ENCODE peak calls at places on chromosome 11, in seven cellular contexts. One of them, this sample, is unnamed.

GRCh38 chr11:28086569-28086968 is 21.4 kb downstream of the KIF18A start:
- DNase-seq in H1: no peak
- DNase-seq in A549: no peak
- DNase-seq in HepG2: no peak
- DNase-seq in HCT116: no peak
- DNase-seq in K562: no peak
- DNase-seq in GM12878: no peak
- DNase-seq in this sample: peak; percentile 92

GRCh38 chr11:107706531-107706930 is 5.3 kb downstream of the SLN start:
- DNase-seq in H1: no peak
- DNase-seq in A549: no peak
- DNase-seq in HepG2: no peak
- DNase-seq in HCT116: no peak
- DNase-seq in K562: no peak
- DNase-seq in GM12878: no peak
- DNase-seq in this sample: no peak

GRCh38 chr11:130180491-130180890 is 20.9 kb downstream of the ST14 start:
- DNase-seq in H1: no peak
- DNase-seq in A549: no peak
- DNase-seq in HepG2: no peak
- DNase-seq in HCT116: no peak
- DNase-seq in K562: no peak
- DNase-seq in GM12878: no peak
- DNase-seq in this sample: peak; percentile 39

GRCh38 chr11:7573558-7574296 is 59.9 kb downstream of the PPFIBP2 start:
- DNase-seq in H1: no peak
- DNase-seq in A549: peak; percentile 47
- DNase-seq in HepG2: peak; percentile 92
- DNase-seq in HCT116: no peak
- DNase-seq in K562: peak; percentile 36
- DNase-seq in GM12878: no peak
- DNase-seq in this sample: no peak

GRCh38 chr11:96817488-96817887 is 427.7 kb downstream of the JRKL start:
- DNase-seq in H1: no peak
- DNase-seq in A549: no peak
- DNase-seq in HepG2: no peak
- DNase-seq in HCT116: no peak
- DNase-seq in K562: peak; percentile 9
- DNase-seq in GM12878: no peak
- DNase-seq in this sample: no peak

GRCh38 chr11:29447821-29448220 is 569.0 kb downstream of the KCNA4 start:
- DNase-seq in H1: no peak
- DNase-seq in A549: no peak
- DNase-seq in HepG2: no peak
- DNase-seq in HCT116: no peak
- DNase-seq in K562: no peak
- DNase-seq in GM12878: no peak
- DNase-seq in this sample: no peak

GRCh38 chr11:78525720-78526119 is 48.9 kb downstream of the NARS2 start:
- DNase-seq in H1: no peak
- DNase-seq in A549: no peak
- DNase-seq in HepG2: no peak
- DNase-seq in HCT116: no peak
- DNase-seq in K562: no peak
- DNase-seq in GM12878: no peak
- DNase-seq in this sample: no peak

GRCh38 chr11:64685536-64685935 is 37.5 kb downstream of the NRXN2 start:
- DNase-seq in H1: no peak
- DNase-seq in A549: no peak
- DNase-seq in HepG2: no peak
- DNase-seq in HCT116: no peak
- DNase-seq in K562: no peak
- DNase-seq in GM12878: no peak
- DNase-seq in this sample: no peak

GRCh38 chr11:75593337-75593915 is 31.4 kb downstream of the SERPINH1 start:
- DNase-seq in H1: no peak
- DNase-seq in A549: no peak
- DNase-seq in HepG2: peak; percentile 8
- DNase-seq in HCT116: no peak
- DNase-seq in K562: no peak
- DNase-seq in GM12878: no peak
- DNase-seq in this sample: no peak

GRCh38 chr11:86818466-86819282 is 18.3 kb downstream of the PRSS23 start:
- DNase-seq in H1: no peak
- DNase-seq in A549: peak; percentile 82
- DNase-seq in HepG2: peak; percentile 42
- DNase-seq in HCT116: peak; percentile 52
- DNase-seq in K562: peak; percentile 60
- DNase-seq in GM12878: peak; percentile 7
- DNase-seq in this sample: peak; percentile 81

GRCh38 chr11:59175104-59175503 is 3.2 kb downstream of the DTX4 start:
- DNase-seq in H1: no peak
- DNase-seq in A549: no peak
- DNase-seq in HepG2: no peak
- DNase-seq in HCT116: no peak
- DNase-seq in K562: no peak
- DNase-seq in GM12878: no peak
- DNase-seq in this sample: no peak

GRCh38 chr11:35404397-35404775 is 15.0 kb downstream of the SLC1A2 start:
- DNase-seq in H1: no peak
- DNase-seq in A549: peak; percentile 54
- DNase-seq in HepG2: peak; percentile 18
- DNase-seq in HCT116: no peak
- DNase-seq in K562: peak; percentile 56
- DNase-seq in GM12878: no peak
- DNase-seq in this sample: peak; percentile 38

GRCh38 chr11:23991140-23991539 is 505.7 kb upstream of the LUZP2 start:
- DNase-seq in H1: no peak
- DNase-seq in A549: no peak
- DNase-seq in HepG2: no peak
- DNase-seq in HCT116: no peak
- DNase-seq in K562: no peak
- DNase-seq in GM12878: no peak
- DNase-seq in this sample: peak; percentile 90

GRCh38 chr11:117898059-117898458 is 21.6 kb upstream of the FXYD6 start:
- DNase-seq in H1: no peak
- DNase-seq in A549: no peak
- DNase-seq in HepG2: no peak
- DNase-seq in HCT116: no peak
- DNase-seq in K562: no peak
- DNase-seq in GM12878: no peak
- DNase-seq in this sample: no peak

GRCh38 chr11:67265633-67266423 is 445 bp upstream of the GRK2 start:
- DNase-seq in H1: no peak
- DNase-seq in A549: peak; percentile 55
- DNase-seq in HepG2: peak; percentile 44
- DNase-seq in HCT116: no peak
- DNase-seq in K562: no peak
- DNase-seq in GM12878: no peak
- DNase-seq in this sample: peak; percentile 33

GRCh38 chr11:72781313-72782080 is 12.3 kb downstream of the STARD10 start:
- DNase-seq in H1: no peak
- DNase-seq in A549: no peak
- DNase-seq in HepG2: no peak
- DNase-seq in HCT116: no peak
- DNase-seq in K562: peak; percentile 86
- DNase-seq in GM12878: no peak
- DNase-seq in this sample: no peak

GRCh38 chr11:72783144-72783910 is 10.5 kb downstream of the STARD10 start:
- DNase-seq in H1: no peak
- DNase-seq in A549: no peak
- DNase-seq in HepG2: no peak
- DNase-seq in HCT116: no peak
- DNase-seq in K562: no peak
- DNase-seq in GM12878: no peak
- DNase-seq in this sample: no peak

GRCh38 chr11:72781063-72781312 is 12.9 kb downstream of the STARD10 start:
- DNase-seq in H1: no peak
- DNase-seq in A549: no peak
- DNase-seq in HepG2: no peak
- DNase-seq in HCT116: no peak
- DNase-seq in K562: no peak
- DNase-seq in GM12878: no peak
- DNase-seq in this sample: no peak

GRCh38 chr11:72780291-72781062 is 13.4 kb downstream of the STARD10 start:
- DNase-seq in H1: no peak
- DNase-seq in A549: no peak
- DNase-seq in HepG2: no peak
- DNase-seq in HCT116: no peak
- DNase-seq in K562: no peak
- DNase-seq in GM12878: no peak
- DNase-seq in this sample: no peak

GRCh38 chr11:72782081-72782920 is 11.5 kb downstream of the STARD10 start:
- DNase-seq in H1: no peak
- DNase-seq in A549: no peak
- DNase-seq in HepG2: peak; percentile 79
- DNase-seq in HCT116: no peak
- DNase-seq in K562: no peak
- DNase-seq in GM12878: no peak
- DNase-seq in this sample: no peak
- TF ChIP-seq CEBPB in H1: no peak
- TF ChIP-seq CEBPB in A549: no peak
- TF ChIP-seq CEBPB in HepG2: no peak
- TF ChIP-seq CEBPB in HCT116: no peak
- TF ChIP-seq CEBPB in K562: no peak
- TF ChIP-seq CEBPB in GM12878: no peak
- TF ChIP-seq CEBPB in this sample: no peak

GRCh38 chr11:57741132-57742086 is at the start of gene SELENOH:
- DNase-seq in H1: peak; percentile 99
- DNase-seq in A549: peak; percentile 98
- DNase-seq in HepG2: peak; percentile 84
- DNase-seq in HCT116: peak; percentile 94
- DNase-seq in K562: peak; percentile 90
- DNase-seq in GM12878: peak; percentile 95
- DNase-seq in this sample: peak; percentile 98

GRCh38 chr11:57744386-57744785 is 3.1 kb downstream of the SELENOH start:
- DNase-seq in H1: no peak
- DNase-seq in A549: no peak
- DNase-seq in HepG2: no peak
- DNase-seq in HCT116: no peak
- DNase-seq in K562: no peak
- DNase-seq in GM12878: no peak
- DNase-seq in this sample: no peak

GRCh38 chr11:57742087-57742452 is 779 bp downstream of the SELENOH start:
- DNase-seq in H1: no peak
- DNase-seq in A549: no peak
- DNase-seq in HepG2: no peak
- DNase-seq in HCT116: no peak
- DNase-seq in K562: peak; percentile 28
- DNase-seq in GM12878: no peak
- DNase-seq in this sample: no peak

GRCh38 chr11:57746920-57747319 is 4.7 kb downstream of the BTBD18 start:
- DNase-seq in H1: no peak
- DNase-seq in A549: no peak
- DNase-seq in HepG2: no peak
- DNase-seq in HCT116: no peak
- DNase-seq in K562: no peak
- DNase-seq in GM12878: no peak
- DNase-seq in this sample: no peak

DNA sequence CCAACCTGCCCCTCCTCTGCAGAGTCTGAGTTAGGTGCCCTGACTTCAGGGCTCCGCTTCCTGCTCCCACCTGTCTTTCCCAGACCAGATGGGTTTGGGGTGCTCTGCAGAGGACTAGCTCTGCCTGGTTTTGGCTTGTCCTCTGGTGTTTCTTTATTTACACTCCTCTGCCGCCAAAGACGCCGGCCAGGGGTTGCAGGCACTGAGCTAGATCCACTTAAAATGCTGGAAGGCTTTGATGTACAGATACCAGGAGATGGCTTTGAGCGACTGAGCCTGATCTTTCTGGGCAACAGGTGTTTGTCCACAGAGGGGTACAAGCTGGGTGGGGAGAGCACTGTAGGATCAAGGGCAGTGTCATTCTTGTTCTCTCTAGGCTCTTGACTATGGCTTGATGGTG is 3.9 kb downstream of the SELENOH start:
- DNase-seq in H1: no peak
- DNase-seq in A549: no peak
- DNase-seq in HepG2: no peak
- DNase-seq in HCT116: no peak
- DNase-seq in K562: no peak
- DNase-seq in GM12878: no peak
- DNase-seq in this sample: no peak
- TF ChIP-seq CEBPB in H1: no peak
- TF ChIP-seq CEBPB in A549: no peak
- TF ChIP-seq CEBPB in HepG2: no peak
- TF ChIP-seq CEBPB in HCT116: no peak
- TF ChIP-seq CEBPB in K562: no peak
- TF ChIP-seq CEBPB in GM12878: no peak
- TF ChIP-seq CEBPB in this sample: no peak

GRCh38 chr11:76918941-76919386 is 58.2 kb downstream of the ACER3 start:
- DNase-seq in H1: no peak
- DNase-seq in A549: peak; percentile 69
- DNase-seq in HepG2: peak; percentile 58
- DNase-seq in HCT116: peak; percentile 44
- DNase-seq in K562: peak; percentile 30
- DNase-seq in GM12878: peak; percentile 19
- DNase-seq in this sample: peak; percentile 78
- TF ChIP-seq CEBPB in H1: no peak
- TF ChIP-seq CEBPB in A549: peak; percentile 15
- TF ChIP-seq CEBPB in HepG2: no peak
- TF ChIP-seq CEBPB in HCT116: no peak
- TF ChIP-seq CEBPB in K562: no peak
- TF ChIP-seq CEBPB in GM12878: no peak
- TF ChIP-seq CEBPB in this sample: no peak

GRCh38 chr11:40032331-40032730 is 1427.1 kb downstream of the LRRC4C start:
- DNase-seq in H1: no peak
- DNase-seq in A549: no peak
- DNase-seq in HepG2: no peak
- DNase-seq in HCT116: no peak
- DNase-seq in K562: no peak
- DNase-seq in GM12878: no peak
- DNase-seq in this sample: no peak
- TF ChIP-seq CEBPB in H1: no peak
- TF ChIP-seq CEBPB in A549: no peak
- TF ChIP-seq CEBPB in HepG2: no peak
- TF ChIP-seq CEBPB in HCT116: no peak
- TF ChIP-seq CEBPB in K562: no peak
- TF ChIP-seq CEBPB in GM12878: no peak
- TF ChIP-seq CEBPB in this sample: no peak

DNA sequence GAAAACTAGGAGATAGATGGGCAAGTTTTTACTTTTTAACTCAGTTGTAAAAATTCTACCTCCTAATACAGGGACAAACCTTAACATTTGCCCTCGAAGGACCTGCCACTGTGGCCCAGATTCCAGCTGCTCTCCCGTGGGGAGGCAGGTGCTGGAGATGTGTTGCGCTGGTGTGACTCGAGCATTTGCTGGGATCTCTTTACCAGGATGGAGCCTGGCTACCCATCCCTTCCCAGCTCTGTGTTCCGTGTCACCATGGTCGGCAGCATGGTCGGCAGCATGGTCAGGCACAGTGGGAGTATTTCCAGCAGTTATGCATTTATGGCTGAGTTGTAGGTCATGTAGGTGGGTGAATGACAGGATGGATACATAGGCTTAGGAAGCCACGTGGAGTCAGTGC is 41.1 kb downstream of the OTOG start:
- DNase-seq in H1: no peak
- DNase-seq in A549: no peak
- DNase-seq in HepG2: no peak
- DNase-seq in HCT116: no peak
- DNase-seq in K562: no peak
- DNase-seq in GM12878: no peak
- DNase-seq in this sample: no peak
- TF ChIP-seq CEBPB in H1: no peak
- TF ChIP-seq CEBPB in A549: no peak
- TF ChIP-seq CEBPB in HepG2: no peak
- TF ChIP-seq CEBPB in HCT116: no peak
- TF ChIP-seq CEBPB in K562: no peak
- TF ChIP-seq CEBPB in GM12878: no peak
- TF ChIP-seq CEBPB in this sample: no peak

This sample was measured in IMR-90.